ENCODE peak calls at places on chromosome 19, in five cellular contexts. P is fibroblast of lung; K is activated CD8-positive, alpha-beta memory T cell treated with anti-CD3 and anti-CD28 coated beads for 24 hours; A is A172; V is globus pallidus. H is an unnamed sample.

GRCh38 chr19:34317311-34317927 is 47.6 kb upstream of the GPI start:
- DNase-seq in A (peak; percentile 38), K (no peak), V (no peak), P (peak; percentile 52), H (no peak)

GRCh38 chr19:58450836-58451357 is 525 bp upstream of the ZNF324B start:
- DNase-seq in P (no peak), A (no peak), K (no peak), V (no peak), H (no peak)

GRCh38 chr19:27720155-27720554 is 1492.8 kb downstream of the UQCRFS1 start:
- DNase-seq in K (no peak), A (no peak), V (no peak), P (no peak), H (no peak)

GRCh38 chr19:47609885-47610545 is 1.1 kb downstream of the BICRA start:
- DNase-seq in P (peak; percentile 36), V (no peak), A (no peak), K (peak; percentile 71), H (peak; percentile 86)

GRCh38 chr19:5850743-5851293 is 431 bp downstream of the FUT3 start:
- DNase-seq in V (no peak), A (peak; percentile 64), K (no peak), P (peak; percentile 61), H (no peak)

GRCh38 chr19:10648360-10648759 is 5.8 kb upstream of the ILF3 start:
- DNase-seq in K (no peak), P (no peak), A (no peak), V (no peak), H (no peak)

GRCh38 chr19:55092423-55093318 is 17.0 kb downstream of the EPS8L1 start:
- DNase-seq in K (no peak), A (no peak), P (no peak), V (no peak), H (no peak)

GRCh38 chr19:39174142-39174541 is 22.6 kb upstream of the NCCRP1 start:
- DNase-seq in V (no peak), K (no peak), P (no peak), A (no peak), H (no peak)

GRCh38 chr19:46875234-46875633 is 14.4 kb downstream of the ARHGAP35 start:
- DNase-seq in P (peak; percentile 25), A (no peak), K (no peak), V (no peak), H (no peak)